ENCODE peak calls at places on chromosomes 6 and 20, in five cellular contexts. Y is right atrium auricular region; Z is neural progenitor cell; S is Panc1; B is activated CD8-positive, alpha-beta T cell treated with anti-CD3 and anti-CD28 coated beads for 36 hours. H is an unnamed sample.

GRCh38 chr6:158765509-158766068 is 53.6 kb downstream of the EZR start:
- DNase-seq in Y (no peak), Z (no peak), S (no peak), B (no peak), H (no peak)

GRCh38 chr6:170456334-170456733 is 96.8 kb downstream of the PSMB1 start:
- DNase-seq in Y (no peak), Z (no peak), S (no peak), B (no peak), H (no peak)

GRCh38 chr6:126873351-126873750 is 245.1 kb upstream of the RSPO3 start:
- DNase-seq in Y (no peak), Z (no peak), S (no peak), B (no peak), H (no peak)

GRCh38 chr6:135144678-135145508 is 36.2 kb upstream of the MYB start:
- DNase-seq in Y (no peak), Z (peak), S (no peak), B (peak), H (no peak)

GRCh38 chr6:95133578-95133977 is 443.8 kb upstream of the MANEA start:
- DNase-seq in Y (no peak), Z (peak), S (peak), B (no peak), H (no peak)

GRCh38 chr20:31674895-31675827 is 37.4 kb downstream of the COX4I2 start:
- DNase-seq in Y (peak), Z (no peak), S (no peak), B (peak), H (no peak)

GRCh38 chr6:161233986-161234620 is 39.8 kb downstream of the AGPAT4 start:
- DNase-seq in Y (peak), Z (no peak), S (no peak), B (no peak), H (peak)

GRCh38 chr20:63624486-63624885 is 2.4 kb downstream of the GMEB2 start:
- DNase-seq in Y (no peak), Z (peak), S (no peak), B (no peak), H (no peak)

GRCh38 chr20:63626424-63627128 is at the start of gene GMEB2:
- DNase-seq in Y (no peak), Z (no peak), S (no peak), B (peak), H (peak)

GRCh38 chr6:82022614-82023102 is 224.9 kb downstream of the IBTK start:
- DNase-seq in Y (no peak), Z (no peak), S (no peak), B (no peak), H (no peak)

GRCh38 chr20:45345104-45345936 is 2.9 kb downstream of the SDC4 start:
- DNase-seq in Y (no peak), Z (no peak), S (no peak), B (no peak), H (no peak)

GRCh38 chr6:14987490-14987889 is 258.4 kb upstream of the JARID2 start:
- DNase-seq in Y (no peak), Z (no peak), S (no peak), B (no peak), H (no peak)

GRCh38 chr6:77880501-77880900 is 227.7 kb downstream of the MEI4 start:
- DNase-seq in Y (no peak), Z (no peak), S (no peak), B (no peak), H (no peak)

GRCh38 chr6:24630861-24631505 is 15.0 kb downstream of the KIAA0319 start:
- DNase-seq in Y (no peak), Z (peak), S (no peak), B (no peak), H (no peak)

GRCh38 chr6:8066108-8066507 is 1.9 kb upstream of the BLOC1S5 start:
- DNase-seq in Y (no peak), Z (no peak), S (no peak), B (peak), H (no peak)

GRCh38 chr6:45661667-45662066 is 283.9 kb upstream of the SUPT3H start:
- DNase-seq in Y (no peak), Z (no peak), S (no peak), B (no peak), H (no peak)

GRCh38 chr20:20780127-20780822 is 67.8 kb upstream of the RALGAPA2 start:
- DNase-seq in Y (peak), Z (no peak), S (no peak), B (no peak), H (no peak)

GRCh38 chr6:15247750-15248450 is 2.0 kb downstream of the JARID2 start:
- DNase-seq in Y (peak), Z (peak), S (no peak), B (peak), H (no peak)

GRCh38 chr20:32917191-32917950 is 58.6 kb downstream of the EFCAB8 start:
- DNase-seq in Y (no peak), Z (no peak), S (no peak), B (no peak), H (peak)

GRCh38 chr20:35618372-35619131 is 2.9 kb downstream of the SPAG4 start:
- DNase-seq in Y (peak), Z (peak), S (no peak), B (peak), H (no peak)

GRCh38 chr6:42771741-42772100 is 10.1 kb upstream of the BICRAL start:
- DNase-seq in Y (no peak), Z (no peak), S (no peak), B (no peak), H (no peak)

GRCh38 chr6:163984446-163984936 is 570.0 kb downstream of the QKI start:
- DNase-seq in Y (no peak), Z (no peak), S (no peak), B (no peak), H (no peak)

GRCh38 chr20:22807646-22808045 is 223.3 kb upstream of the FOXA2 start:
- DNase-seq in Y (peak), Z (no peak), S (no peak), B (peak), H (peak)

GRCh38 chr6:143060354-143060805 is 309 bp upstream of the AIG1 start:
- DNase-seq in Y (peak), Z (peak), S (no peak), B (peak), H (peak)

GRCh38 chr6:8939615-8940014 is 504.3 kb upstream of the SLC35B3 start:
- DNase-seq in Y (no peak), Z (no peak), S (no peak), B (no peak), H (no peak)

GRCh38 chr6:47078991-47079390 is 36.9 kb upstream of the ADGRF1 start:
- DNase-seq in Y (no peak), Z (no peak), S (no peak), B (no peak), H (no peak)

GRCh38 chr20:40251284-40251932 is 437.6 kb downstream of the MAFB start:
- DNase-seq in Y (no peak), Z (peak), S (no peak), B (peak), H (no peak)

GRCh38 chr6:100796049-100796823 is 84.9 kb downstream of the ASCC3 start:
- DNase-seq in Y (no peak), Z (no peak), S (no peak), B (no peak), H (no peak)

GRCh38 chr20:14434379-14435136 is 97.1 kb upstream of the FLRT3 start:
- DNase-seq in Y (no peak), Z (no peak), S (no peak), B (no peak), H (no peak)

GRCh38 chr6:15562954-15563353 is 99.9 kb downstream of the DTNBP1 start:
- DNase-seq in Y (no peak), Z (no peak), S (no peak), B (no peak), H (peak)

GRCh38 chr20:45842169-45842812 is 8.7 kb downstream of the SNX21 start:
- DNase-seq in Y (no peak), Z (no peak), S (no peak), B (no peak), H (no peak)

GRCh38 chr6:158170656-158171081 is 2.5 kb downstream of the GTF2H5 start:
- DNase-seq in Y (no peak), Z (no peak), S (no peak), B (no peak), H (no peak)

GRCh38 chr6:129959358-129959930 is 58.9 kb upstream of the L3MBTL3 start:
- DNase-seq in Y (no peak), Z (no peak), S (no peak), B (no peak), H (no peak)

DNA sequence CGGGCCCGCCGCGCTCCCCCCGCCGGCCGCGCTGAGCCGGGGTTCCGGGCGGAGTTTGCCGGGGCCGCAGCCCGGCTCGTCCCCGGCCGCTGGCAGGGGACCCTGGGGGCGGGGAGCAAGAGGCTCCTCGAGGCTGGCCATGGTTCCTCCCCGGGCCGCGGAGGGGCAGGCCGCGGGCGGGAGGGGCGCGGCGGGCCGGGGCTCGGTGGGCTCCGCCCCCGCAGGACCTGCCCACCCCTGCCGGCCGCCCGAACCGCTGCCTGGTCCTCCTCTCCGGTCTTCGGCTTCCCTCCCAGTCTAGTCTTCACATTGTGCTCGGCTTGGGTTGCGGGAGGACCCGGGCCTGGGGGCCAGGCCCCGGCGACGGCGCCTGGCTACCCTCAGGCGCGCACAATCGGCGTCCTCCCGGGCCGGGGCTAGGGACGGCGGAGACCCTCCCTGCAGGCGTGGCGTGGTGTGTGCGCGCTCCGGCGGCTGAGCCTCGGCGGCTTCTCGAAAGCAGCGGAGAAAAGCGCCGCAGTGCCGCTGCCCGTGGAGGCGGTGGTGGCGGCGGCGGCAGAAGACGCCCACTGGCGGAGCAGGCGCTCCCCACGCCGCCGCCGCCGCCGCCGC is at the start of gene PDE10A:
- DNase-seq in Y (no peak), Z (peak), S (no peak), B (no peak), H (no peak)
- TF ChIP-seq CTCF in Y (peak), Z (peak), S (no peak), B (no peak), H (no peak)

GRCh38 chr6:146381486-146381885 is 162.1 kb upstream of the RAB32 start:
- DNase-seq in Y (no peak), Z (no peak), S (no peak), B (no peak), H (no peak)
- TF ChIP-seq CTCF in Y (no peak), Z (peak), S (peak), B (no peak), H (peak)

DNA sequence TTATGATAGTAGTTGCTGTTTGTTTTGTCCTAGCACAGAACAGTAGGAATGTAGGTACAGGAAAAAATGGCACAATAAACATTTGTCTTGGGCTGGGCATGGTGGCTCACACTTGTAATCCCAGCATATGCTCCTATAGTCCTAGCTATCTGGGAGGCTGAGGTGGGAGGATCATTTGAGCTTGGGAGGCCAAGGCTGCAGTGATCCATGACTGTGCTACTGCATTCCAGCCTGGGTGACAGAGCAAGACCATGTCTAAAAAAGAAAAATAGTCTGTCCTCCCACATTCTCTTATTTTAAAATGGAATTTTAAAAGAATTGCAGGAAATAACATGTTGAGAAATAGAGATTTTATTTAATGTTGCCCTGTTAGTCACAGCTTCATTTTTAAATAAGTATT is 87.8 kb downstream of the ANKRD6 start:
- DNase-seq in Y (no peak), Z (no peak), S (no peak), B (no peak), H (no peak)
- TF ChIP-seq CTCF in Y (no peak), Z (no peak), S (no peak), B (no peak), H (no peak)

DNA sequence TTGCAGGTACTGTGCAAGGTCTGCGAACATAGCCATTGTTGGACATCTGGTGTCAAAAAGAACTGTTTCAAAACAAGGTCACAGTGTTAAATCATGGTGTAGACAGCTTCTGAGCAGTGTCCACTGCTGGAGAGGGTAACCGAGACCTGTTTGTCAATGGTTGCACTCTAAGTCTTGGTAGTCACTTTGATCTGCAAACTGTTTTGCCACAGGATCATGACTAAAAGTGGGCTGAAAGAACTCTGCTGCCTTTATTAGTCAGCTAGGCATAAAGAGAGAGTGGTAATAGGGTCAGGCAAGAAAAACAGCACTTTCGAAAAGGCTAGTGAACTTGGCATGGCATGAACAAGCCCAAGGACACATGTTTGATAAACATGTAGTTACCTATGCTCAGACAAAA is 552.3 kb upstream of the CITED2 start:
- DNase-seq in Y (no peak), Z (no peak), S (no peak), B (no peak), H (no peak)
- TF ChIP-seq CTCF in Y (no peak), Z (no peak), S (no peak), B (no peak), H (no peak)

DNA sequence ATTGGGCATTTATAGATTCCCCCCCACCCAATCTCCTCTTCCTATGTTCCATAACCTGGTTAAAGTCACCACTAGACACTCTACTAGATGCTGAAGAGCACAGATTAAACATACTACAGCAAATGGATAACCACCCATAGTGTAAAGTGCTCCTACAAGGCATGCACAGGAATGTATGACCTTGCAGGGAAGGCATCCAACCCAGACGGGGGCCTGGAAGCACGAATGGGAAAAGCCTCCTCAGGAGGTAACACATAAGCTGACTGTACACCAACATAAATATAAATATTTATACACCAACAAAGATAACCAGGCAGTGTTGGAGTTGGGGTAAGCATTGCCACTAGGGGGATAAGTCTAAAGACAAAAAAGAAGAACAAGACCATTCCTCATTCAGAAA is 691.7 kb downstream of the GRIK2 start:
- DNase-seq in Y (no peak), Z (no peak), S (no peak), B (no peak), H (no peak)
- TF ChIP-seq CTCF in Y (no peak), Z (peak), S (peak), B (no peak), H (no peak)

DNA sequence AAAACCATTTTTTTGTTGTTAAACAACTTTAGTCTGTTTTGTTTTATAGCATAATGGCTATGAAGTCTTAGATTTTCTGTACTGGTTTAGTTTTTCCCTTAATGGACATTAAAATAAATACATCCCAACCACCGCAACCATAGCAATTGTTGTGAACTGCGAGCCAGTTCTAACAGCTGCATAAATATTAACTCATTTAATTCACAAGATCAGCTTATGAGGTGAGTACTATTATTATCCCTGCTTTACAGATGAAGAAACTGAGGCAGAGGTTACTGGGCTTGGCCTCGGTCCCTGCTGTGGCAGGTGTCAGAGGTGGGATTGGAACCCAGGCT is 23.1 kb downstream of the MOCS3 start:
- DNase-seq in Y (no peak), Z (no peak), S (no peak), B (no peak), H (no peak)
- TF ChIP-seq CTCF in Y (no peak), Z (no peak), S (peak), B (peak), H (no peak)

GRCh38 chr20:58829531-58829941 is 21.2 kb downstream of the GNAS-AS1 start:
- DNase-seq in Y (no peak), Z (no peak), S (no peak), B (no peak), H (no peak)
- TF ChIP-seq CTCF in Y (peak), Z (no peak), S (no peak), B (no peak), H (peak)